ENCODE peak calls at places on chromosomes 7 and 10, in eight cellular contexts. E, V, C, R, W, T, S and Y are unnamed samples.

GRCh38 chr10:42367532-42368230 is 270.7 kb downstream of the ZNF33B start:
- DNase-seq in E (peak), V (peak), C (no peak), R (peak), W (peak), T (peak), S (no peak), Y (no peak)

GRCh38 chr7:13016633-13017324 is 329.3 kb downstream of the ARL4A start:
- DNase-seq in E (no peak), V (no peak), C (peak), R (peak), W (peak), T (no peak), S (no peak), Y (peak)

GRCh38 chr10:21530616-21531015 is 3.4 kb upstream of the MLLT10 start:
- DNase-seq in E (no peak), V (no peak), C (no peak), R (no peak), W (peak), T (no peak), S (no peak), Y (peak)

GRCh38 chr7:6179620-6180343 is 92.6 kb downstream of the CYTH3 start:
- DNase-seq in E (no peak), V (peak), C (no peak), R (no peak), W (no peak), T (no peak), S (no peak), Y (no peak)

GRCh38 chr10:34854147-34854601 is 39.1 kb upstream of the PARD3 start:
- DNase-seq in E (peak), V (no peak), C (peak), R (peak), W (peak), T (peak), S (no peak), Y (peak)

GRCh38 chr10:102342462-102342861 is 53.0 kb upstream of the NFKB2 start:
- DNase-seq in E (no peak), V (peak), C (no peak), R (peak), W (peak), T (no peak), S (no peak), Y (peak)

GRCh38 chr7:43560742-43561330 is 22.1 kb upstream of the STK17A start:
- DNase-seq in E (no peak), V (no peak), C (no peak), R (no peak), W (no peak), T (no peak), S (no peak), Y (no peak)

GRCh38 chr7:105854516-105854915 is 21.9 kb downstream of the ATXN7L1 start:
- DNase-seq in E (no peak), V (no peak), C (no peak), R (no peak), W (no peak), T (no peak), S (no peak), Y (no peak)

GRCh38 chr10:50605280-50606270 is 18.2 kb downstream of the SGMS1 start:
- DNase-seq in E (peak), V (no peak), C (peak), R (peak), W (peak), T (peak), S (no peak), Y (peak)

GRCh38 chr7:108147031-108147563 is 16.9 kb upstream of the LAMB4 start:
- DNase-seq in E (no peak), V (no peak), C (peak), R (no peak), W (no peak), T (no peak), S (no peak), Y (no peak)

GRCh38 chr7:138223402-138223872 is 147.2 kb downstream of the AKR1D1 start:
- DNase-seq in E (no peak), V (no peak), C (no peak), R (no peak), W (no peak), T (no peak), S (no peak), Y (no peak)

GRCh38 chr7:22712999-22713398 is 14.0 kb upstream of the IL6 start:
- DNase-seq in E (no peak), V (no peak), C (no peak), R (no peak), W (no peak), T (no peak), S (no peak), Y (no peak)

GRCh38 chr10:69290993-69291392 is 12.7 kb downstream of the HK1 start:
- DNase-seq in E (no peak), V (no peak), C (no peak), R (no peak), W (no peak), T (no peak), S (no peak), Y (no peak)

GRCh38 chr10:102616071-102616770 is 28.1 kb upstream of the TRIM8 start:
- DNase-seq in E (peak), V (no peak), C (no peak), R (no peak), W (no peak), T (peak), S (no peak), Y (peak)

GRCh38 chr7:135673360-135673706 is 11.0 kb downstream of the STMP1 start:
- DNase-seq in E (peak), V (no peak), C (no peak), R (peak), W (peak), T (peak), S (no peak), Y (peak)

GRCh38 chr7:127678330-127678729 is 26.3 kb downstream of the SND1 start:
- DNase-seq in E (no peak), V (no peak), C (no peak), R (no peak), W (peak), T (no peak), S (no peak), Y (no peak)

GRCh38 chr10:79158402-79159097 is 89.8 kb downstream of the ZMIZ1 start:
- DNase-seq in E (no peak), V (no peak), C (no peak), R (no peak), W (no peak), T (no peak), S (no peak), Y (no peak)

GRCh38 chr10:91592282-91593020 is 40.4 kb downstream of the PPP1R3C start:
- DNase-seq in E (no peak), V (no peak), C (no peak), R (no peak), W (no peak), T (no peak), S (no peak), Y (peak)

GRCh38 chr10:79979973-79980687 is 31.2 kb upstream of the SFTPD start:
- DNase-seq in E (no peak), V (no peak), C (no peak), R (no peak), W (no peak), T (no peak), S (no peak), Y (no peak)

GRCh38 chr7:37248396-37248836 is 200.2 kb downstream of the ELMO1 start:
- DNase-seq in E (no peak), V (peak), C (no peak), R (no peak), W (no peak), T (peak), S (no peak), Y (no peak)

GRCh38 chr10:65786279-65786678 is 1139.6 kb upstream of the LRRTM3 start:
- DNase-seq in E (no peak), V (no peak), C (no peak), R (no peak), W (no peak), T (no peak), S (no peak), Y (no peak)